ENCODE peak calls at places on chromosomes 1 and 21, in four cellular contexts. R is right lobe of liver; D is Jurkat, Clone E6-1; W is HS-5. J is an unnamed sample.

GRCh38 chr1:2091611-2092604 is 41.7 kb downstream of the PRKCZ start:
- DNase-seq in W (no peak), D (no peak), R (no peak), J (peak)

GRCh38 chr1:44694863-44695478 is 20.5 kb downstream of the ARMH1 start:
- DNase-seq in D (no peak), R (no peak), W (no peak), J (no peak)

GRCh38 chr1:67336783-67337182 is 29.1 kb downstream of the IL12RB2 start:
- DNase-seq in D (peak), W (no peak), R (no peak), J (no peak)

GRCh38 chr21:25324666-25325065 is 282.6 kb downstream of the MRPL39 start:
- DNase-seq in W (no peak), D (no peak), R (no peak), J (no peak)

GRCh38 chr1:906532-907420 is 16.9 kb upstream of the SAMD11 start:
- DNase-seq in R (peak), D (no peak), W (no peak), J (peak)

GRCh38 chr1:156885904-156886355 is 7.6 kb upstream of the PEAR1 start:
- DNase-seq in D (no peak), R (no peak), W (no peak), J (no peak)

GRCh38 chr21:43676391-43676790 is 17.0 kb downstream of the RRP1B start:
- DNase-seq in W (no peak), D (no peak), R (no peak), J (no peak)

GRCh38 chr1:3775498-3776230 is 3.1 kb downstream of the SMIM1 start:
- DNase-seq in W (no peak), R (peak), D (peak), J (peak)

GRCh38 chr1:38586993-38587646 is 272.5 kb downstream of the RRAGC start:
- DNase-seq in D (no peak), R (peak), W (no peak), J (no peak)

GRCh38 chr1:66535853-66536252 is 1.9 kb downstream of the SGIP1 start:
- DNase-seq in W (no peak), R (no peak), D (no peak), J (no peak)

GRCh38 chr1:221118176-221118937 is 239.1 kb downstream of the HLX start:
- DNase-seq in D (no peak), W (no peak), R (no peak), J (no peak)

GRCh38 chr1:26734501-26735058 is 38.8 kb downstream of the ARID1A start:
- DNase-seq in W (no peak), D (no peak), R (no peak), J (no peak)

GRCh38 chr1:223784541-223784940 is 61.2 kb downstream of the TP53BP2 start:
- DNase-seq in R (no peak), W (no peak), D (no peak), J (no peak)

GRCh38 chr1:66676616-66677298 is 75.5 kb upstream of the DYNLT5 start:
- DNase-seq in D (no peak), R (no peak), W (no peak), J (peak)

GRCh38 chr21:45405271-45405818 is 380 bp downstream of the COL18A1 start:
- DNase-seq in R (peak), W (no peak), D (no peak), J (peak)

GRCh38 chr1:179143332-179143731 is 61.5 kb downstream of the TOR3A start:
- DNase-seq in R (no peak), D (peak), W (peak), J (no peak)

GRCh38 chr21:44856131-44856530 is 17.4 kb downstream of the PTTG1IP start:
- DNase-seq in W (no peak), R (peak), D (no peak), J (no peak)

GRCh38 chr1:170285027-170285426 is 139.3 kb downstream of the NTMT2 start:
- DNase-seq in W (no peak), D (no peak), R (no peak), J (no peak)

GRCh38 chr1:48048064-48048463 is 50.9 kb upstream of the TRABD2B start:
- DNase-seq in R (no peak), W (no peak), D (no peak), J (no peak)

GRCh38 chr1:42260376-42261078 is 74.5 kb downstream of the FOXJ3 start:
- DNase-seq in D (no peak), W (no peak), R (no peak), J (no peak)

GRCh38 chr1:95994643-95995042 is 726.9 kb upstream of the PTBP2 start:
- DNase-seq in W (no peak), R (no peak), D (no peak), J (no peak)

GRCh38 chr1:181086926-181087325 is 1.6 kb upstream of the IER5 start:
- DNase-seq in R (no peak), W (no peak), D (no peak), J (no peak)

GRCh38 chr1:23936481-23937176 is 23.0 kb upstream of the PNRC2 start:
- DNase-seq in W (no peak), D (no peak), R (no peak), J (no peak)

GRCh38 chr21:17930102-17930501 is 110.9 kb upstream of the C21orf91 start:
- DNase-seq in D (no peak), W (no peak), R (no peak), J (no peak)

GRCh38 chr1:239126881-239127280 is 259.5 kb upstream of the CHRM3 start:
- DNase-seq in R (no peak), D (no peak), W (peak), J (no peak)

GRCh38 chr1:237732657-237733056 is 158.1 kb downstream of the ZP4 start:
- DNase-seq in R (no peak), D (no peak), W (no peak), J (no peak)

GRCh38 chr1:155392898-155393411 is 72.3 kb downstream of the RUSC1 start:
- DNase-seq in R (no peak), D (no peak), W (no peak), J (no peak)

GRCh38 chr1:169779970-169780369 is 14.7 kb downstream of the METTL18 start:
- DNase-seq in R (no peak), W (no peak), D (no peak), J (no peak)

GRCh38 chr21:45041351-45041805 is 33.0 kb upstream of the ADARB1 start:
- DNase-seq in W (no peak), D (no peak), R (no peak), J (peak)

GRCh38 chr1:151325646-151326429 is 1.4 kb downstream of the PI4KB start:
- DNase-seq in D (no peak), W (no peak), R (no peak), J (no peak)

GRCh38 chr1:67339623-67340343 is 32.1 kb downstream of the IL12RB2 start:
- DNase-seq in W (peak), D (no peak), R (no peak), J (no peak)

GRCh38 chr1:156421062-156421938 is 52.3 kb downstream of the RHBG start:
- DNase-seq in R (peak), W (peak), D (peak), J (peak)

GRCh38 chr1:71828431-71829012 is 453.8 kb downstream of the NEGR1 start:
- DNase-seq in W (no peak), D (no peak), R (no peak), J (peak)

GRCh38 chr1:162228586-162228985 is 148.1 kb downstream of the SPATA46 start:
- DNase-seq in D (no peak), R (no peak), W (no peak), J (no peak)

GRCh38 chr21:31732891-31733520 is 1.1 kb upstream of the SCAF4 start:
- DNase-seq in R (no peak), D (peak), W (no peak), J (peak)

GRCh38 chr21:29164330-29164942 is 34.0 kb downstream of the MAP3K7CL start:
- DNase-seq in R (no peak), D (no peak), W (peak), J (no peak)

GRCh38 chr1:86499987-86500593 is 31.4 kb downstream of the CLCA1 start:
- DNase-seq in W (no peak), R (no peak), D (peak), J (no peak)

GRCh38 chr1:100539836-100540536 is 2.0 kb downstream of the GPR88 start:
- DNase-seq in W (no peak), R (peak), D (no peak), J (no peak)

GRCh38 chr1:13628711-13629110 is 45.1 kb downstream of the PDPN start:
- DNase-seq in W (no peak), R (no peak), D (no peak), J (no peak)